ENCODE peak calls at places on chromosome 1, in seven cellular contexts. J, F, I, N, W, L and A are unnamed samples.

GRCh38 chr1:116855788-116856187 is 53.9 kb upstream of the PTGFRN start:
- DNase-seq in L (no peak), J (no peak), F (peak), N (no peak), W (no peak), I (no peak), A (no peak)

GRCh38 chr1:179058343-179059184 is 23.3 kb upstream of the TOR3A start:
- DNase-seq in I (no peak), F (no peak), L (no peak), J (no peak), W (no peak), N (no peak), A (no peak)

GRCh38 chr1:77238463-77238862 is 19.2 kb upstream of the PIGK start:
- DNase-seq in J (peak), L (no peak), W (no peak), F (no peak), I (no peak), N (no peak), A (no peak)

GRCh38 chr1:247448107-247448778 is 9.7 kb downstream of the OR2B11 start:
- DNase-seq in N (peak), I (peak), W (peak), F (peak), L (peak), J (no peak), A (peak)

GRCh38 chr1:235972316-235973090 is 92.4 kb downstream of the NID1 start:
- DNase-seq in J (peak), W (no peak), L (no peak), I (no peak), F (peak), N (no peak), A (no peak)

GRCh38 chr1:23799570-23800395 is 771 bp downstream of the GALE start:
- DNase-seq in N (peak), F (peak), I (peak), J (peak), W (peak), L (peak), A (no peak)

GRCh38 chr1:160637821-160638539 is 8.9 kb downstream of the SLAMF1 start:
- DNase-seq in J (no peak), N (peak), L (no peak), I (no peak), F (no peak), W (no peak), A (no peak)

GRCh38 chr1:241202321-241202845 is 154.6 kb downstream of the RGS7 start:
- DNase-seq in W (no peak), L (no peak), N (no peak), J (no peak), I (no peak), F (no peak), A (no peak)

GRCh38 chr1:234985007-234985370 is 143.6 kb downstream of the TOMM20 start:
- DNase-seq in L (no peak), F (no peak), N (no peak), W (no peak), I (no peak), J (no peak), A (no peak)

GRCh38 chr1:33943978-33944377 is 80.1 kb downstream of the HMGB4 start:
- DNase-seq in N (no peak), I (no peak), F (peak), L (no peak), J (no peak), W (no peak), A (no peak)

GRCh38 chr1:184513966-184514365 is 127.1 kb downstream of the C1orf21 start:
- DNase-seq in L (no peak), N (no peak), F (peak), J (no peak), I (no peak), W (no peak), A (no peak)

GRCh38 chr1:10818262-10819197 is 22.1 kb upstream of the CASZ1 start:
- DNase-seq in F (no peak), I (peak), J (no peak), W (no peak), N (no peak), L (no peak), A (no peak)

GRCh38 chr1:9687120-9687875 is 35.8 kb downstream of the PIK3CD start:
- DNase-seq in F (peak), L (peak), N (peak), I (peak), W (peak), J (peak), A (peak)
- TF ChIP-seq POLR2A in F (peak), L (no peak), N (no peak), I (no peak), W (no peak), J (no peak), A (no peak)

GRCh38 chr1:78619803-78620579 is at the start of gene IFI44L:
- DNase-seq in J (no peak), I (peak), W (peak), L (peak), F (peak), N (peak), A (peak)

GRCh38 chr1:78619029-78619428 is 1.2 kb upstream of the IFI44L start:
- DNase-seq in I (no peak), W (no peak), L (no peak), N (peak), J (no peak), F (no peak), A (peak)

GRCh38 chr1:78624035-78624434 is 3.8 kb downstream of the IFI44L start:
- DNase-seq in I (no peak), L (no peak), F (no peak), N (no peak), J (no peak), W (no peak), A (no peak)

GRCh38 chr1:78619446-78619802 is 824 bp upstream of the IFI44L start:
- DNase-seq in L (no peak), I (no peak), F (no peak), W (no peak), N (no peak), J (no peak), A (peak)

DNA sequence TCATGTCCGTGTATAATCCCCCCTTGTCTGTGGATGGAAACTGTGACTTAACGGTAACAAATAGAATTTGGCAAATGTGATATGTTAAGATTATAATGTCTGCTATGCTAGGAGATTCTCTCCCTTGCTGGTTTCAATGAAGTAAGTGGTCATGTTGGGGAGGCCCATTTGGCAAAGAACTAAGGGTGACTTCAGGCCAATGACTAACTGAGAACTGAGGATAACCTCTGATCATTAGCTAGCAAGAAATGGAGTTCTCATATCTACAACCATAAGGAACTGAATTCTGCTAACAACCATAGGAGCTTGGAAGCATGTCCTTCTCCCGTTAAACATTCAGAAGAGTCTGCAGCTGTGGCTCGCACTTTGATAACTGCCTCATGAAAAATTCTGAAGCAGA is 2.3 kb downstream of the IFI44L start:
- DNase-seq in N (no peak), W (no peak), L (no peak), J (no peak), I (no peak), F (no peak), A (no peak)
- TF ChIP-seq POLR2A in N (no peak), W (no peak), L (no peak), J (no peak), I (no peak), F (no peak), A (no peak)

DNA sequence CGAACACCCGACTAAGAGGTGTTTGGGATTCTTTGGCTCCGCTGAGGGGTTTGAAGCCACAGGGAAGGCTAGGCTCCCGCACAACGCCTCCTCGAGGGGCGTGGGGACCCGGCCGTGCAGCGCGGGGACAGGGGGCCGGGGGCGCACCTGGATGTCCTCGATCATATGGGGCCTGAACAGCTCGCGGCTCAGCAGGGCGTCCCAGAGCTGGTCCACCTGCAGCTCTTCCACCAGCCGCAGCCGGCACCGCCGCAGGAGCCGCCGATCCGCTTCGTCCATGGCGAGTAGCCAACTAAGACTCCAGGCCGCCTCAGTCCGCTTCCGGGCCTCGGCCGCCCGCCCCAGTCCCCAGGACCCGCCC is at the start of gene CASP9:
- DNase-seq in L (no peak), I (no peak), F (peak), J (no peak), N (no peak), W (no peak), A (no peak)
- TF ChIP-seq POLR2A in L (peak), I (no peak), F (peak), J (peak), N (no peak), W (peak), A (no peak)

DNA sequence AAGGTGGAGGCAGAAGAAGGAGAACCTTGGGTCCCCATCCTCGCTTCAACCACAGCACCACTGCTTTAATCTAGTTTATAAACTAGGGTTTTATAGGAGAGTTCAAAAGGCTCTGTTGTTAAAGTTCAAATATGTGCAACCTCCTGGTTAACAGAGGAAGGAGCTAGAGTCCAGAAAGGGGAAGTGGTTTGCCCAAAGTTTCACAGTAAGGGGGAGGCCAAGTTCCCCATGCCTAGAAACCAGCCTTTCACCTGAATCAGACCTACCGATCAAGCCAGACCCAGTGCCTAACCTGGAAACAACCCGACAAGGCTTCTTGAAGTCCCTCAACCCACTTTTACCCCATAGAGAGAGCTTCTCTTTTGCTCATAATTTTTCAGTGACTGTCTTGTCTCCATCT is 106.5 kb downstream of the PLPP3 start:
- DNase-seq in W (no peak), J (peak), I (no peak), F (no peak), L (no peak), N (no peak), A (no peak)
- TF ChIP-seq POLR2A in W (no peak), J (no peak), I (no peak), F (no peak), L (no peak), N (no peak), A (no peak)